ENCODE peak calls at places on chromosomes 4 and X, in eight cellular contexts. Z is GM13976; F is neuronal stem cell; I is M059J; O is activated T-cell treated with anti-CD3 and anti-CD28 coated beads for 4 hours; E is stimulated activated CD8-positive, alpha-beta memory T cell treated with anti-CD3 and anti-CD28 coated beads, Interleukin-15, amount 100 ng/mL, for 24 hours; U is NCI-H2081; X is cardiac fibroblast. T is an unnamed sample.

GRCh38 chr4:87838207-87838606 is 5.4 kb downstream of the MEPE start:
- DNase-seq in Z (no peak), F (no peak), I (no peak), O (no peak), E (no peak), U (no peak), X (no peak), T (peak)

GRCh38 chr4:123671633-123672404 is 275.2 kb downstream of the SPRY1 start:
- DNase-seq in Z (peak), F (no peak), I (no peak), O (no peak), E (no peak), U (no peak), X (no peak), T (no peak)

GRCh38 chr4:74543983-74544382 is 99.0 kb downstream of the AREG start:
- DNase-seq in Z (no peak), F (no peak), I (peak), O (no peak), E (no peak), U (no peak), X (peak), T (peak)

GRCh38 chr4:154616731-154617130 is 4.3 kb upstream of the FGG start:
- DNase-seq in Z (peak), F (no peak), I (no peak), O (no peak), E (no peak), U (no peak), X (no peak), T (no peak)

GRCh38 chrX:150715180-150715579 is 22.0 kb downstream of the MTMR1 start:
- DNase-seq in Z (no peak), F (no peak), I (peak), O (no peak), E (no peak), U (no peak), X (no peak), T (no peak)

GRCh38 chr4:6076391-6076790 is 58.2 kb upstream of the C4orf50 start:
- DNase-seq in Z (no peak), F (no peak), I (no peak), O (no peak), E (no peak), U (peak), X (no peak), T (no peak)

GRCh38 chrX:43897290-43897689 is 15.0 kb upstream of the MAOB start:
- DNase-seq in Z (no peak), F (no peak), I (no peak), O (no peak), E (no peak), U (no peak), X (no peak), T (no peak)

GRCh38 chr4:123651536-123652175 is 255.1 kb downstream of the SPRY1 start:
- DNase-seq in Z (no peak), F (no peak), I (no peak), O (no peak), E (no peak), U (no peak), X (no peak), T (no peak)

GRCh38 chr4:2281575-2282343 is 19.9 kb upstream of the MXD4 start:
- DNase-seq in Z (peak), F (no peak), I (peak), O (peak), E (no peak), U (no peak), X (no peak), T (no peak)

GRCh38 chr4:151199496-151200190 is 77.3 kb upstream of the PRSS48 start:
- DNase-seq in Z (no peak), F (peak), I (no peak), O (no peak), E (no peak), U (no peak), X (no peak), T (no peak)

GRCh38 chr4:73599182-73599581 is 21.1 kb downstream of the RASSF6 start:
- DNase-seq in Z (no peak), F (no peak), I (peak), O (no peak), E (no peak), U (no peak), X (peak), T (peak)

GRCh38 chr4:54077812-54078211 is 13.4 kb upstream of the CHIC2 start:
- DNase-seq in Z (no peak), F (no peak), I (peak), O (no peak), E (no peak), U (no peak), X (no peak), T (no peak)

GRCh38 chrX:264634-265455 is 16.3 kb upstream of the PLCXD1 start:
- DNase-seq in Z (no peak), F (no peak), I (no peak), O (no peak), E (no peak), U (no peak), X (peak), T (peak)

GRCh38 chr4:2159931-2160330 is 82.0 kb downstream of the HAUS3 start:
- DNase-seq in Z (no peak), F (no peak), I (peak), O (no peak), E (no peak), U (no peak), X (no peak), T (no peak)

GRCh38 chr4:118759481-118759880 is 74.3 kb downstream of the METTL14 start:
- DNase-seq in Z (no peak), F (no peak), I (no peak), O (no peak), E (no peak), U (no peak), X (no peak), T (no peak)

GRCh38 chr4:42541647-42542046 is 115.3 kb downstream of the ATP8A1 start:
- DNase-seq in Z (no peak), F (no peak), I (no peak), O (no peak), E (no peak), U (no peak), X (no peak), T (no peak)

GRCh38 chr4:86452323-86452995 is 92.6 kb upstream of the MAPK10 start:
- DNase-seq in Z (no peak), F (no peak), I (no peak), O (no peak), E (no peak), U (peak), X (peak), T (no peak)

GRCh38 chrX:10280061-10280460 is 123.3 kb downstream of the CLCN4 start:
- DNase-seq in Z (no peak), F (no peak), I (no peak), O (no peak), E (no peak), U (peak), X (no peak), T (no peak)

GRCh38 chr4:8585186-8585585 is 5.0 kb downstream of the GPR78 start:
- DNase-seq in Z (no peak), F (no peak), I (peak), O (no peak), E (no peak), U (no peak), X (no peak), T (no peak)

GRCh38 chr4:38195486-38195885 is 235.3 kb downstream of the PTTG2 start:
- DNase-seq in Z (no peak), F (no peak), I (no peak), O (no peak), E (no peak), U (no peak), X (no peak), T (no peak)

GRCh38 chr4:77625485-77625884 is 19.9 kb downstream of the CXCL13 start:
- DNase-seq in Z (no peak), F (no peak), I (no peak), O (no peak), E (no peak), U (no peak), X (no peak), T (no peak)

T was measured in A549.